ENCODE peak calls at places on chromosomes 13 and 19, in nine cellular contexts. J is ecto neural progenitor cell; W is islet precursor cell; C is stimulated activated CD8-positive, alpha-beta memory T cell treated with anti-CD3 and anti-CD28 coated beads, Interleukin-2, amount 100 ng/mL, for 48 hours; Q is HEK293T; R is G401; F is EL; X is D721Med; K is GM23248. P is an unnamed sample.

GRCh38 chr13:33548065-33548464 is 262.5 kb upstream of the STARD13 start:
- DNase-seq in J (no peak), W (no peak), C (no peak), Q (no peak), R (no peak), F (no peak), X (no peak), K (no peak), P (no peak)

GRCh38 chr19:7705387-7706187 is 3.7 kb upstream of the FCER2 start:
- DNase-seq in J (no peak), W (no peak), C (peak), Q (no peak), R (no peak), F (no peak), X (no peak), K (no peak), P (no peak)

GRCh38 chr19:30755581-30755980 is 383.4 kb downstream of the ZNF536 start:
- DNase-seq in J (no peak), W (no peak), C (no peak), Q (no peak), R (no peak), F (no peak), X (no peak), K (no peak), P (no peak)

GRCh38 chr19:46967578-46968018 is 52.0 kb upstream of the NPAS1 start:
- DNase-seq in J (no peak), W (no peak), C (no peak), Q (no peak), R (peak), F (no peak), X (no peak), K (peak), P (no peak)

GRCh38 chr19:40139533-40140287 is 49.0 kb upstream of the ZNF780A start:
- DNase-seq in J (no peak), W (no peak), C (no peak), Q (peak), R (peak), F (peak), X (no peak), K (peak), P (peak)

GRCh38 chr19:15101479-15102082 is 5.6 kb upstream of the SYDE1 start:
- DNase-seq in J (no peak), W (peak), C (no peak), Q (peak), R (no peak), F (peak), X (no peak), K (peak), P (no peak)

GRCh38 chr13:77815330-77815729 is 103.3 kb downstream of the EDNRB start:
- DNase-seq in J (no peak), W (no peak), C (no peak), Q (no peak), R (no peak), F (no peak), X (no peak), K (no peak), P (no peak)

GRCh38 chr19:18433039-18433691 is 4.8 kb downstream of the ISYNA1 start:
- DNase-seq in J (peak), W (peak), C (no peak), Q (no peak), R (no peak), F (no peak), X (no peak), K (peak), P (no peak)

GRCh38 chr19:14072535-14073231 is at the start of gene MISP3:
- DNase-seq in J (peak), W (no peak), C (no peak), Q (no peak), R (peak), F (peak), X (no peak), K (peak), P (peak)

GRCh38 chr19:30492581-30492980 is 120.4 kb downstream of the ZNF536 start:
- DNase-seq in J (no peak), W (no peak), C (no peak), Q (no peak), R (no peak), F (no peak), X (no peak), K (no peak), P (no peak)

GRCh38 chr13:79989251-79989661 is 351.7 kb downstream of the SPRY2 start:
- DNase-seq in J (no peak), W (peak), C (no peak), Q (no peak), R (no peak), F (peak), X (no peak), K (peak), P (no peak)

GRCh38 chr13:41995946-41996345 is 35.0 kb upstream of the VWA8 start:
- DNase-seq in J (no peak), W (no peak), C (peak), Q (no peak), R (no peak), F (peak), X (no peak), K (peak), P (no peak)

GRCh38 chr19:16338470-16339360 is 14.1 kb downstream of the KLF2 start:
- DNase-seq in J (no peak), W (peak), C (no peak), Q (no peak), R (no peak), F (peak), X (no peak), K (peak), P (peak)

GRCh38 chr13:42594577-42595571 is 20.9 kb downstream of the TNFSF11 start:
- DNase-seq in J (no peak), W (peak), C (peak), Q (peak), R (peak), F (peak), X (peak), K (peak), P (peak)

GRCh38 chr19:29666634-29667389 is 1.6 kb downstream of the PLEKHF1 start:
- DNase-seq in J (peak), W (peak), C (no peak), Q (no peak), R (peak), F (peak), X (no peak), K (peak), P (peak)

GRCh38 chr13:43964698-43965097 is 85.0 kb downstream of the LACC1 start:
- DNase-seq in J (no peak), W (peak), C (no peak), Q (no peak), R (no peak), F (no peak), X (no peak), K (no peak), P (no peak)

P was measured in AG08396.